ENCODE peak calls at places on chromosomes 3 and 15, in seven cellular contexts. E is choroid plexus epithelial cell; X is adrenal gland; R is HepG2; Y is NB4; H is CD8-positive, alpha-beta T cell; Z is AG09309. F is an unnamed sample.

GRCh38 chr3:60531759-60532158 is 719.5 kb downstream of the FHIT start:
- DNase-seq in E (no peak), X (no peak), R (no peak), Y (no peak), H (no peak), Z (no peak), F (no peak)

GRCh38 chr15:88727439-88727838 is 75.8 kb upstream of the ACAN start:
- DNase-seq in E (no peak), X (no peak), R (no peak), Y (no peak), H (no peak), Z (no peak), F (no peak)

GRCh38 chr3:61848885-61849284 is 287.5 kb downstream of the PTPRG start:
- DNase-seq in E (peak), X (peak), R (no peak), Y (no peak), H (no peak), Z (peak), F (no peak)

GRCh38 chr15:80093854-80094418 is 34.5 kb downstream of the ZFAND6 start:
- DNase-seq in E (no peak), X (peak), R (no peak), Y (peak), H (no peak), Z (no peak), F (no peak)

GRCh38 chr3:158765518-158766205 is 33.4 kb upstream of the RARRES1 start:
- DNase-seq in E (no peak), X (no peak), R (no peak), Y (no peak), H (no peak), Z (no peak), F (no peak)

GRCh38 chr3:30616347-30617027 is 10.1 kb downstream of the TGFBR2 start:
- DNase-seq in E (no peak), X (no peak), R (no peak), Y (no peak), H (no peak), Z (no peak), F (no peak)

GRCh38 chr15:40582726-40583246 is 11.3 kb upstream of the KNL1 start:
- DNase-seq in E (peak), X (peak), R (peak), Y (peak), H (no peak), Z (no peak), F (no peak)

GRCh38 chr3:124033360-124034015 is 41.6 kb upstream of the ROPN1 start:
- DNase-seq in E (no peak), X (peak), R (no peak), Y (no peak), H (peak), Z (no peak), F (no peak)

GRCh38 chr3:128239304-128239703 is 86.0 kb downstream of the EEFSEC start:
- DNase-seq in E (no peak), X (no peak), R (no peak), Y (no peak), H (no peak), Z (no peak), F (no peak)

GRCh38 chr15:45588199-45588910 is 1.2 kb downstream of the BLOC1S6 start:
- DNase-seq in E (peak), X (no peak), R (peak), Y (peak), H (no peak), Z (no peak), F (no peak)

GRCh38 chr3:72258786-72259185 is 473.8 kb upstream of the PROK2 start:
- DNase-seq in E (no peak), X (no peak), R (no peak), Y (peak), H (no peak), Z (no peak), F (no peak)

GRCh38 chr3:10263549-10264363 is 15.5 kb downstream of the TATDN2 start:
- DNase-seq in E (peak), X (peak), R (no peak), Y (peak), H (peak), Z (no peak), F (no peak)

GRCh38 chr15:32649336-32649735 is 7.8 kb downstream of the SCG5 start:
- DNase-seq in E (peak), X (no peak), R (peak), Y (peak), H (no peak), Z (no peak), F (no peak)

GRCh38 chr3:96813820-96814580 is 394 bp upstream of the EPHA6 start:
- DNase-seq in E (peak), X (no peak), R (peak), Y (no peak), H (no peak), Z (no peak), F (peak)

GRCh38 chr15:32838820-32839219 is 121.0 kb downstream of the GREM1 start:
- DNase-seq in E (no peak), X (peak), R (peak), Y (no peak), H (no peak), Z (peak), F (no peak)

GRCh38 chr3:132038198-132038825 is 3.5 kb upstream of the CPNE4 start:
- DNase-seq in E (peak), X (no peak), R (peak), Y (peak), H (no peak), Z (no peak), F (no peak)

GRCh38 chr3:38598791-38599190 is 50.7 kb downstream of the SCN5A start:
- DNase-seq in E (no peak), X (no peak), R (no peak), Y (no peak), H (no peak), Z (no peak), F (no peak)

GRCh38 chr3:113496924-113497323 is 18.0 kb downstream of the SPICE1 start:
- DNase-seq in E (peak), X (no peak), R (no peak), Y (no peak), H (no peak), Z (no peak), F (no peak)

GRCh38 chr3:41900265-41900664 is 61.6 kb downstream of the ULK4 start:
- DNase-seq in E (peak), X (no peak), R (no peak), Y (peak), H (no peak), Z (no peak), F (peak)

GRCh38 chr3:119600732-119601131 is 3.0 kb downstream of the PLA1A start:
- DNase-seq in E (no peak), X (peak), R (no peak), Y (peak), H (no peak), Z (no peak), F (no peak)

GRCh38 chr3:53550005-53550620 is 55.7 kb downstream of the CACNA1D start:
- DNase-seq in E (no peak), X (no peak), R (no peak), Y (no peak), H (no peak), Z (no peak), F (no peak)

GRCh38 chr15:39181348-39181747 is 399.5 kb upstream of the THBS1 start:
- DNase-seq in E (no peak), X (no peak), R (no peak), Y (no peak), H (no peak), Z (peak), F (no peak)

GRCh38 chr15:50925281-50925680 is 16.8 kb downstream of the AP4E1 start:
- DNase-seq in E (no peak), X (no peak), R (no peak), Y (no peak), H (no peak), Z (no peak), F (no peak)

GRCh38 chr15:71312731-71313460 is 197.6 kb downstream of the THSD4 start:
- DNase-seq in E (no peak), X (no peak), R (no peak), Y (no peak), H (no peak), Z (no peak), F (no peak)

GRCh38 chr3:188937389-188937788 is 234.4 kb upstream of the TPRG1 start:
- DNase-seq in E (no peak), X (no peak), R (no peak), Y (no peak), H (no peak), Z (no peak), F (peak)

GRCh38 chr15:40029979-40030893 is 8.7 kb downstream of the SRP14 start:
- DNase-seq in E (peak), X (no peak), R (peak), Y (peak), H (no peak), Z (no peak), F (no peak)

GRCh38 chr15:94644433-94644832 is 413.1 kb downstream of the MCTP2 start:
- DNase-seq in E (no peak), X (no peak), R (no peak), Y (no peak), H (no peak), Z (no peak), F (no peak)

DNA sequence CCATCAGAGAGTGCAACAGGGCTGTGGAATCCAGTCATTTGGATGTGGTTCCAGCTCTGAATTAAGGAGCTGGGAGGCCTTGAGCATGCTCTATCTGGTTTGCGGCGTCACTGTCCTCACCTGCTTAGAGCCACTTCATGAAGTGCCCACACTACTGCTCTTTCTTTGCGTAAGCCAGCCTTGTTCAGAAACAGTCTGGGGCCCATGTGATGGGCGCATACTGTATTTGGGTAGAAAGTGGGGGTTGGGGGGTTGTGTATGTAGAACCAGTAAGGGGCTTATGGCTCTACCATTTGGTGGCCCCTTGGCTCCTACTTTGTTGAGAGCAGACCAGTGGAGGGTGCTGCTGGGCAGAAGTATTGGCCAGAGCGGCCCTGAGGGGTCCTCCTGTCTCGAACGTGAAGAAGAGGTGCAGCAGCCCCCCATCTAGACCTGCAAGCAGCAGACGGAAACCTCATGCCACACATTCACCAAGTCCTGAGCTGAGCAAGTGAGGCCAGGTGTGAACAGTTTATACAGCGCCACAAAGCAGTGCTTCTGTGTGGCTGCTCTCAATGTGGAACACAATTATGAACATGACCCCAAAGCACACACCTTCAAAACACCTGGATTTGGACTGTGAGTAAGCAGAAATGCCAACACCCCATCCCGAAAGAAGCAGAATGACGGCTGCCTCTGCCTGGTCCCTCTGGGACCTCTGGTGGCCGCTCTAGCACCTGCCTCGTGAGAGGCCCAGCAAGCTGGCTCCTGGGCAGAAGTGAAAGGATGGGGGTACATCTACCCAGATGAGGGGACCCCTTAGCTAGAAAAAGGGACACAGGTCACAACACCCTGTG is 26.6 kb downstream of the SRPRB start:
- DNase-seq in E (no peak), X (no peak), R (no peak), Y (no peak), H (no peak), Z (no peak), F (no peak)
- TF ChIP-seq CTCF in E (no peak), X (no peak), R (peak), Y (no peak), H (no peak), Z (no peak), F (peak)

GRCh38 chr3:153052096-153052460 is 109.9 kb upstream of the RAP2B start:
- DNase-seq in E (peak), X (peak), R (peak), Y (peak), H (no peak), Z (peak), F (peak)
- H3K4me3 ChIP-seq in E (no peak), X (no peak), R (no peak), Y (no peak), H (no peak), Z (no peak), F (no peak)

DNA sequence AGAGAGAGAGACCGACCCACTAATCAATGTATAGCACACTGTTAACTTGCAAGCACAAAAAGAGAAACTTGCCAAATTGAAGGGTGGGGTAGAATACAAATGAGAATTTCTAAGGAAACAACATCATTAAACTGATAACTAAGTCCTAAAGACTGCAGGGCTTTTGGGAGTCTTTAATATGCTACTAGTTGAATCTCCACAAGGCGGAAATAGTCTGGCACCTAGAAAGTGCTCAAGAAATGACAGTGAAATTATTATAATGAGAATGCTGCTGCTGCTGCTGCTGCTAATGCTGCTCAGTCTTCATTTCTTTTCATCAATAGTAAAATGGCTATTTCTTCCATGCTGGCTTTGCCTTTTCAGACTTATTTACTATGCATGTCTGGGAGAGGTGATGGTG is 91.8 kb downstream of the BTD start:
- DNase-seq in E (no peak), X (no peak), R (no peak), Y (no peak), H (no peak), Z (no peak), F (no peak)
- TF ChIP-seq CTCF in E (no peak), X (no peak), R (no peak), Y (no peak), H (no peak), Z (peak), F (peak)

DNA sequence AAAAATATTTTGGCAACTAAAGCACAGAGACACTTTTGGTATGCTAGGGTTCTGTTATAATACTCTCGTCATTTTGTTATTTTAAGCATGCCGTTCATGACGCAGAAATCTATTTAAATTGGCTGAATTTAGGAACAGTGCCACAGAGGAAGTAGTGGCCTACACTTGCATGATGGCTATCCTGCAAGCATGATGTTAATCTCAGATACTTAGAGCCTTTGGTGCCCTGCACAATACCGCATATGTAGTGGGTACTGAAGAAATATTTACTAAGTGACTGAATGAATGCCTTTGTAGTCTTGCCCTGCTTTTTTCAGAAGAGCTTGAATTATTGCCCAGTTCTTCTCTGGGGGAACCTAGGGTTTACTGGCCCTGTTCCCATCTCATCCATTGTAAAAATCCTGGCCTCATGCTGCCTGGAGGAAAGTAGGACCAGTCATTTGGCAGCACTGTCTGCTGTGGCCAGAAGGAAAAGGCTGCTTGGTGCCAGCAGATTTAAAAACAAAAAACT is 79.0 kb downstream of the SERPINI1 start:
- DNase-seq in E (peak), X (no peak), R (peak), Y (no peak), H (no peak), Z (peak), F (peak)
- H3K4me3 ChIP-seq in E (no peak), X (no peak), R (no peak), Y (no peak), H (no peak), Z (no peak), F (no peak)

GRCh38 chr15:78712797-78713515 is 71.9 kb upstream of the CHRNB4 start:
- DNase-seq in E (no peak), X (no peak), R (no peak), Y (no peak), H (no peak), Z (no peak), F (no peak)

GRCh38 chr15:78716651-78717050 is 75.6 kb upstream of the CHRNB4 start:
- DNase-seq in E (no peak), X (no peak), R (no peak), Y (no peak), H (no peak), Z (no peak), F (no peak)

GRCh38 chr15:78715930-78716329 is 74.9 kb upstream of the CHRNB4 start:
- DNase-seq in E (peak), X (no peak), R (no peak), Y (no peak), H (no peak), Z (peak), F (peak)

GRCh38 chr15:78715439-78715838 is 74.4 kb upstream of the CHRNB4 start:
- DNase-seq in E (no peak), X (no peak), R (no peak), Y (no peak), H (no peak), Z (no peak), F (no peak)

GRCh38 chr15:78714890-78715289 is 73.9 kb upstream of the CHRNB4 start:
- DNase-seq in E (no peak), X (no peak), R (peak), Y (peak), H (no peak), Z (no peak), F (no peak)
- TF ChIP-seq CTCF in E (no peak), X (no peak), R (peak), Y (no peak), H (no peak), Z (no peak), F (no peak)

GRCh38 chr15:76973362-76973743 is 21.6 kb upstream of the PSTPIP1 start:
- DNase-seq in E (peak), X (no peak), R (peak), Y (peak), H (peak), Z (no peak), F (no peak)
- H3K4me3 ChIP-seq in E (no peak), X (no peak), R (no peak), Y (no peak), H (no peak), Z (no peak), F (no peak)

GRCh38 chr3:32238816-32239637 is 547 bp downstream of the CMTM8 start:
- DNase-seq in E (peak), X (peak), R (no peak), Y (peak), H (peak), Z (no peak), F (no peak)

GRCh38 chr3:32237670-32238026 is 832 bp upstream of the CMTM8 start:
- DNase-seq in E (no peak), X (no peak), R (no peak), Y (no peak), H (no peak), Z (no peak), F (no peak)

GRCh38 chr3:32238027-32238815 is at the start of gene CMTM8:
- DNase-seq in E (peak), X (peak), R (peak), Y (peak), H (peak), Z (no peak), F (no peak)

GRCh38 chr3:32241100-32241499 is 2.6 kb downstream of the CMTM8 start:
- DNase-seq in E (no peak), X (no peak), R (no peak), Y (no peak), H (no peak), Z (no peak), F (no peak)

GRCh38 chr3:32239638-32240550 is 1.4 kb downstream of the CMTM8 start:
- DNase-seq in E (peak), X (no peak), R (peak), Y (peak), H (peak), Z (no peak), F (no peak)
- TF ChIP-seq CTCF in E (peak), X (no peak), R (peak), Y (peak), H (peak), Z (peak), F (peak)

GRCh38 chr15:25671132-25671531 is 192.0 kb downstream of the ATP10A start:
- DNase-seq in E (no peak), X (no peak), R (no peak), Y (no peak), H (no peak), Z (no peak), F (no peak)
- H3K4me3 ChIP-seq in E (no peak), X (no peak), R (no peak), Y (no peak), H (no peak), Z (no peak), F (no peak)

GRCh38 chr3:66138336-66139234 is 82.2 kb upstream of the SLC25A26 start:
- DNase-seq in E (peak), X (peak), R (peak), Y (peak), H (no peak), Z (no peak), F (no peak)
- TF ChIP-seq CTCF in E (peak), X (peak), R (peak), Y (peak), H (no peak), Z (peak), F (peak)

F was measured in retinal pigment epithelial cell.